ENCODE peak calls at places on chromosomes 11 and 22, in seven cellular contexts. R is H54; E is EH; U is effector CD4-positive, alpha-beta T cell; M is H4; Q is AG04449; N is left colon. F is an unnamed sample.

GRCh38 chr22:48951836-48952235 is 875.8 kb downstream of the BRD1 start:
- DNase-seq in R (no peak), E (no peak), U (no peak), M (no peak), Q (no peak), N (no peak), F (no peak)

GRCh38 chr11:46352063-46352841 is 5.0 kb downstream of the DGKZ start:
- DNase-seq in R (peak), E (peak), U (peak), M (no peak), Q (no peak), N (no peak), F (peak)

GRCh38 chr11:120128392-120129172 is 9.3 kb downstream of the TRIM29 start:
- DNase-seq in R (peak), E (peak), U (no peak), M (peak), Q (peak), N (peak), F (no peak)

GRCh38 chr11:65436412-65437032 is 13.9 kb downstream of the NEAT1 start:
- DNase-seq in R (no peak), E (peak), U (no peak), M (no peak), Q (no peak), N (no peak), F (no peak)

GRCh38 chr11:17802491-17802890 is 67.9 kb downstream of the KCNC1 start:
- DNase-seq in R (no peak), E (no peak), U (no peak), M (no peak), Q (no peak), N (no peak), F (no peak)

GRCh38 chr22:43218786-43219185 is 31.9 kb upstream of the TTLL12 start:
- DNase-seq in R (no peak), E (no peak), U (no peak), M (no peak), Q (no peak), N (no peak), F (no peak)

GRCh38 chr11:32829680-32830412 is at the start of gene PRRG4:
- DNase-seq in R (peak), E (peak), U (peak), M (peak), Q (no peak), N (peak), F (no peak)

GRCh38 chr11:88414981-88415391 is 77.5 kb upstream of the CTSC start:
- DNase-seq in R (no peak), E (peak), U (no peak), M (peak), Q (no peak), N (no peak), F (no peak)

GRCh38 chr11:69106124-69106811 is 49.5 kb upstream of the SMIM38 start:
- DNase-seq in R (no peak), E (no peak), U (no peak), M (no peak), Q (no peak), N (no peak), F (no peak)

GRCh38 chr11:36753960-36754359 is 155.9 kb upstream of the RAG2 start:
- DNase-seq in R (no peak), E (no peak), U (no peak), M (no peak), Q (no peak), N (no peak), F (no peak)

GRCh38 chr11:67626970-67627369 is 2.8 kb downstream of the NUDT8 start:
- DNase-seq in R (no peak), E (no peak), U (no peak), M (no peak), Q (no peak), N (no peak), F (no peak)

GRCh38 chr11:72581067-72581466 is 93.2 kb downstream of the PDE2A start:
- DNase-seq in R (no peak), E (no peak), U (no peak), M (no peak), Q (no peak), N (no peak), F (no peak)

GRCh38 chr22:43996170-43996980 is 27.7 kb upstream of the PARVB start:
- DNase-seq in R (no peak), E (no peak), U (peak), M (no peak), Q (no peak), N (peak), F (peak)

GRCh38 chr22:43945632-43946390 is 9.4 kb upstream of the SAMM50 start:
- DNase-seq in R (peak), E (peak), U (peak), M (peak), Q (no peak), N (peak), F (peak)

GRCh38 chr11:45162916-45163879 is 16.8 kb downstream of the PRDM11 start:
- DNase-seq in R (no peak), E (no peak), U (no peak), M (no peak), Q (no peak), N (no peak), F (no peak)

GRCh38 chr11:2566223-2567025 is 121.6 kb downstream of the KCNQ1 start:
- DNase-seq in R (no peak), E (no peak), U (no peak), M (no peak), Q (no peak), N (peak), F (no peak)

GRCh38 chr11:11427185-11427944 is 74.3 kb upstream of the CSNK2A3 start:
- DNase-seq in R (no peak), E (no peak), U (no peak), M (no peak), Q (no peak), N (no peak), F (no peak)

GRCh38 chr22:33539902-33540751 is 380.1 kb downstream of the LARGE1 start:
- DNase-seq in R (no peak), E (peak), U (no peak), M (no peak), Q (no peak), N (peak), F (no peak)

GRCh38 chr11:67098799-67099198 is 20.3 kb upstream of the KDM2A start:
- DNase-seq in R (no peak), E (no peak), U (no peak), M (no peak), Q (no peak), N (no peak), F (no peak)